ENCODE peak calls at places on chromosome 14, in five cellular contexts. K, B, C, L and A are unnamed samples.

GRCh38 chr14:76811561-76811960 is 1.1 kb downstream of the ANGEL1 start:
- DNase-seq in K (no peak), B (no peak), C (no peak), L (no peak), A (no peak)

GRCh38 chr14:73008501-73008900 is 18.4 kb downstream of the ZFYVE1 start:
- DNase-seq in K (no peak), B (no peak), C (no peak), L (no peak), A (no peak)

GRCh38 chr14:37594238-37594915 is 672 bp downstream of the FOXA1 start:
- DNase-seq in K (no peak), B (peak; percentile 74), C (peak; percentile 76), L (no peak), A (no peak)

GRCh38 chr14:92457018-92457565 is 56.5 kb upstream of the RIN3 start:
- DNase-seq in K (no peak), B (no peak), C (no peak), L (no peak), A (no peak)

GRCh38 chr14:91866511-91867295 is 633 bp downstream of the TC2N start:
- DNase-seq in K (no peak), B (no peak), C (no peak), L (no peak), A (no peak)

GRCh38 chr14:23514009-23514962 is 37.3 kb downstream of the ZFHX2 start:
- DNase-seq in K (no peak), B (no peak), C (no peak), L (no peak), A (no peak)

GRCh38 chr14:38135096-38135495 is 72.6 kb upstream of the SSTR1 start:
- DNase-seq in K (no peak), B (no peak), C (no peak), L (no peak), A (no peak)

GRCh38 chr14:104524726-104525125 is 54.8 kb upstream of the C14orf180 start:
- DNase-seq in K (no peak), B (no peak), C (no peak), L (no peak), A (no peak)

GRCh38 chr14:74591899-74592298 is 20.1 kb downstream of the LTBP2 start:
- DNase-seq in K (no peak), B (no peak), C (no peak), L (no peak), A (no peak)

GRCh38 chr14:78403278-78403815 is 233.2 kb downstream of the NRXN3 start:
- DNase-seq in K (no peak), B (no peak), C (no peak), L (no peak), A (no peak)

GRCh38 chr14:88553886-88554457 is 835 bp downstream of the PTPN21 start:
- DNase-seq in K (no peak), B (no peak), C (no peak), L (no peak), A (no peak)

GRCh38 chr14:89265229-89265628 is 151.8 kb downstream of the FOXN3 start:
- DNase-seq in K (no peak), B (no peak), C (no peak), L (no peak), A (no peak)

GRCh38 chr14:61355892-61356325 is 34.5 kb downstream of the PRKCH start:
- DNase-seq in K (peak; percentile 39), B (no peak), C (peak; percentile 62), L (no peak), A (no peak)

GRCh38 chr14:80055226-80055625 is 156.1 kb downstream of the DIO2 start:
- DNase-seq in K (no peak), B (no peak), C (no peak), L (no peak), A (no peak)

DNA sequence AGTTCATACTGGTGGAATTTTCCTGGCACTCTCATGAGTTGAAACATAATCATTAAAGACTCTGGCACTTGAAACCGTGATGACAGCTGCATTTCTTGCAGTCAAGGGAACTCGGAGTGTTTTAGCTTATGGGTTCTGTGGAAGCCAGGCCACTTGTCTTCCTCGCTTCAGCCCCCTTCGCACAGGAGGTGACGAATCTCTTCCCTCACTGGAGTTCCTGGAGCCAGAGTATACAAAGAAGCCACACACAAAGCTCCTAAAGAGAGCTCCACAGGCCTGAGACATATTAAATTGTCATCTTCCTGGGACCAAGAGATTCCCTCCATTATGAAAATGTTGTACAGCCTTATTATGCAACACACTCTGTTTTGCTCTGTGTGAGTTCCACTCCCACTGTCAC is 964.1 kb downstream of the TMEM121 start:
- DNase-seq in K (no peak), B (no peak), C (no peak), L (no peak), A (no peak)
- H3K9me3 ChIP-seq in K (no peaks in the 10 kb centered on the region), B (no peaks in the 10 kb centered on the region), C (no peaks in the 10 kb centered on the region), L (no peaks in the 10 kb centered on the region), A (no peaks in the 10 kb centered on the region)

DNA sequence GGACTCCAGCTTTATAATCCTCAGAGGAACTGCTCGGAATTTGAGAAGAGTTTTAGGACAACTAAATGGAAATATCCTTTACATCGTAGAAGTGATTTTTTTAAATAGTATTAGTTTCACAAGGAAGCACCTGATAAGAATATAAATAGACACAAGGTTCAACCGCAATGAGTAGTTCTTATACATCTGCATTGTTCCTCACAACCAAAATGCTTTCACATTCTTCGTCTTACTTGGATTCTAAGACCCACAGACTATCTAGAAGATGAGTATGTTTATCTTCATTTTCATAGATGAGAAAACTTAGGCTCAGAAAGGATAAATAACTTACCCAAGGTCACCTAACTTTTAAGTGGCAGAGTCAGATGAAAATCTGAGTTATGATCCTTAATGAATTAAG is 469.0 kb downstream of the GALC start:
- DNase-seq in K (no peak), B (peak; percentile 72), C (no peak), L (no peak), A (no peak)
- H3K9me3 ChIP-seq in K (no peaks in the 10 kb centered on the region), B (no peaks in the 10 kb centered on the region), C (no peaks in the 10 kb centered on the region), L (no peaks in the 10 kb centered on the region), A (no peaks in the 10 kb centered on the region)

GRCh38 chr14:39419272-39419671 is 13.0 kb downstream of the FBXO33 start:
- DNase-seq in K (no peak), B (no peak), C (no peak), L (no peak), A (no peak)

GRCh38 chr14:39417014-39417413 is 15.2 kb downstream of the FBXO33 start:
- DNase-seq in K (no peak), B (no peak), C (no peak), L (no peak), A (no peak)

DNA sequence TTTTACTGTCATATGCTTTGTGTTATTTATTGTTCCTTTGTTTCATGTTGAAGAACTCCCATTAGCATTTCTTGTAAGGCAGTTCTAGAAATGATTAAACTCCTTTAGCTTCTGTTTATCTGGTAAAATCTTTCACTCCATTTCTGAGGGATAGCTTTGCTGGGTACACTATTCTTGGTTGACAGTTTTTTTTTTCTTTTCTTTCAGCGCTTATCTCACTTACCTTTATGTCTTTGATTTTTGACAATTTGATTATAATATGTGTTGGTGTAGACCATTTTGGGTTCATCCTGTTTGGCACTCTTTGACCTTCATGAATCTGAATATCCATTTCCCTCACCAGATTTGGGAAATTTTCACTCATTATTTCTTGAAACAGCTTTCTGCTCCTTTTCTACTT is 16.2 kb downstream of the FBXO33 start:
- DNase-seq in K (no peak), B (no peak), C (no peak), L (no peak), A (no peak)
- H3K9me3 ChIP-seq in K (peaks cover 20% of the 10 kb centered on the region), B (no peaks in the 10 kb centered on the region), C (peaks cover 22% of the 10 kb centered on the region), L (peaks cover 10% of the 10 kb centered on the region), A (peaks cover 3% of the 10 kb centered on the region)

DNA sequence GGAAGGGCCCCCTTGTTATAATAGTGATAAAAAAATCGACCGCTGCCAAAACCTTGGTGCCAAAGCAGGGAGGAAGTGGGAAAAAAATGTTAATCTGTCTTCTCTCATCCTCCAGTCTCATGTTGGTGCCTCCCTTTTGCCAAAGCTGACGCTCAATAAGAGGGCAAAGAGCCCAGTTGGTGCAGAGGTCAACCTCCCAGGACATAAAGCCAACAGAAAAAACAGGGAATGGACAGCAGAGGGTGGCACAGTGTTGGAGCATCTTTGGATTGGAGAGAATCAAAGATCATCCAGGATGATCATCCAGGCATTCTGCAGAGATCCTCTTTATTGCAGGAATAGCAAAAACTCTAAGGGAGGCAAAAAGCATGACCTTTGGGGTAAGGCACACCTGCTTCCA is 9.8 kb upstream of the TTC9 start:
- DNase-seq in K (no peak), B (no peak), C (no peak), L (no peak), A (no peak)
- H3K9me3 ChIP-seq in K (peaks cover 7% of the 10 kb centered on the region), B (no peaks in the 10 kb centered on the region), C (peaks cover 5% of the 10 kb centered on the region), L (no peaks in the 10 kb centered on the region), A (no peaks in the 10 kb centered on the region)

GRCh38 chr14:28913056-28913455 is 146.5 kb downstream of the FOXG1 start:
- DNase-seq in K (no peak), B (no peak), C (no peak), L (no peak), A (no peak)

GRCh38 chr14:28911521-28911920 is 144.9 kb downstream of the FOXG1 start:
- DNase-seq in K (no peak), B (no peak), C (no peak), L (no peak), A (no peak)
- H3K9me3 ChIP-seq in K (no peaks in the 10 kb centered on the region), B (no peaks in the 10 kb centered on the region), C (peaks cover 3% of the 10 kb centered on the region), L (no peaks in the 10 kb centered on the region), A (peaks cover 4% of the 10 kb centered on the region)

GRCh38 chr14:98571104-98571503 is 700.9 kb downstream of the BCL11B start:
- DNase-seq in K (no peak), B (no peak), C (no peak), L (no peak), A (no peak)
- H3K9me3 ChIP-seq in K (peaks cover 4% of the 10 kb centered on the region), B (no peaks in the 10 kb centered on the region), C (no peaks in the 10 kb centered on the region), L (no peaks in the 10 kb centered on the region), A (no peaks in the 10 kb centered on the region)

DNA sequence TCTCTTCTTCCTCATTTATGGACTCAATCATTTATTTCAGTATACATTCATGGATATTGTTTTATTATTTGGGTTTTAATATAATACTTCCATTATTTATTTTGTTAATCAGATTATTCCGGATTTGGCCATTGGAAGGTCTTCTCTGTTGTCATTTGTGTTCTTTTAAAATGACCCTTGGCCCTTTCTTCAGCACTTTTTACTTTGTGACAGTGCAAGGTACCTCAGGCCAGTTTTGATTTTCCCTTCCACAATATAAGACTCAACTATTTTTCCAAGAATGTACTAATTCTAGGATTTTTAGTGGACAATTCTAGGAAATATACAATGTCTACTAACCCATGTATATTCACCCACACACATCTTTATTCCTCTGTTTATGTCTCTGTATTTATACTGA is 521.4 kb upstream of the FOXG1 start:
- DNase-seq in K (no peak), B (no peak), C (no peak), L (no peak), A (no peak)
- H3K9me3 ChIP-seq in K (no peaks in the 10 kb centered on the region), B (no peaks in the 10 kb centered on the region), C (no peaks in the 10 kb centered on the region), L (peaks cover 5% of the 10 kb centered on the region), A (no peaks in the 10 kb centered on the region)

DNA sequence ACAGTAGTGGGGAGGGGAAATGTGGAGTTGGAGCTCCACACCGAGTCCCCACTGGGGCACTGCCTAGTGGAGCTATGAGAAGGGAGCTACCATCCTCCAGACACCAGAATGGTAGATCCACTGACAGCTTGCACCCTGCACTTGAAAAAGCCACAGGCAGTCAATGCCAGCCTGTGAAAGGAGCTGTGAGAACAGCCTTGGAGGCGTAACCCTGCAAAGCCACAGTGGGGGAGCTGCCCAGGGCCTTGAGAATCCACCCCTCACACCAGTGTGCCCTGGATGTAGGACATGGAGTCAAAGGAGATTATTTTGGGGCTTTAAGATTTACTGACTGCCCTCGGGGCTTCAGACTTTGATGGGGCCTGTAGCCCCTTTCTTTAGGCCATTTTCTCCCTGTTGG is 12.5 kb downstream of the CTSG start:
- DNase-seq in K (no peak), B (no peak), C (no peak), L (no peak), A (no peak)
- H3K9me3 ChIP-seq in K (peaks cover 29% of the 10 kb centered on the region), B (no peaks in the 10 kb centered on the region), C (peaks cover 26% of the 10 kb centered on the region), L (no peaks in the 10 kb centered on the region), A (no peaks in the 10 kb centered on the region)